ENCODE peak calls at places on chromosomes 16 and 17, in nine cellular contexts. One of them, this sample, is unnamed. For H3K4me1, the result is how much of the 10 kb centered on the place peaks cover.

GRCh38 chr17:6303664-6304063 is 131.3 kb downstream of the AIPL1 start:
- DNase-seq in tibial artery: no peak
- DNase-seq in pancreas: no peak
- DNase-seq in left ventricle myocardium inferior: peak
- DNase-seq in effector memory CD4-positive, alpha-beta T cell: no peak
- DNase-seq in CD8-positive, alpha-beta T cell: no peak
- DNase-seq in A673: peak
- DNase-seq in GM23248: peak
- DNase-seq in mucosa of descending colon: no peak
- DNase-seq in this sample: peak

GRCh38 chr16:75019007-75019406 is 20.2 kb downstream of the ZNRF1 start:
- DNase-seq in tibial artery: no peak
- DNase-seq in pancreas: no peak
- DNase-seq in left ventricle myocardium inferior: no peak
- DNase-seq in effector memory CD4-positive, alpha-beta T cell: no peak
- DNase-seq in CD8-positive, alpha-beta T cell: no peak
- DNase-seq in A673: no peak
- DNase-seq in GM23248: no peak
- DNase-seq in mucosa of descending colon: no peak
- DNase-seq in this sample: no peak

GRCh38 chr17:78344666-78345065 is 15.2 kb downstream of the SOCS3 start:
- DNase-seq in tibial artery: no peak
- DNase-seq in pancreas: no peak
- DNase-seq in left ventricle myocardium inferior: no peak
- DNase-seq in effector memory CD4-positive, alpha-beta T cell: no peak
- DNase-seq in CD8-positive, alpha-beta T cell: no peak
- DNase-seq in A673: no peak
- DNase-seq in GM23248: no peak
- DNase-seq in mucosa of descending colon: no peak
- DNase-seq in this sample: no peak

GRCh38 chr17:7014995-7015586 is 2.7 kb downstream of the RNASEK start:
- DNase-seq in tibial artery: no peak
- DNase-seq in pancreas: peak
- DNase-seq in left ventricle myocardium inferior: no peak
- DNase-seq in effector memory CD4-positive, alpha-beta T cell: peak
- DNase-seq in CD8-positive, alpha-beta T cell: peak
- DNase-seq in A673: peak
- DNase-seq in GM23248: peak
- DNase-seq in mucosa of descending colon: no peak
- DNase-seq in this sample: no peak

GRCh38 chr16:72983241-72983640 is 64.7 kb downstream of the ZFHX3 start:
- DNase-seq in tibial artery: peak
- DNase-seq in pancreas: no peak
- DNase-seq in left ventricle myocardium inferior: no peak
- DNase-seq in effector memory CD4-positive, alpha-beta T cell: no peak
- DNase-seq in CD8-positive, alpha-beta T cell: no peak
- DNase-seq in A673: no peak
- DNase-seq in GM23248: no peak
- DNase-seq in mucosa of descending colon: no peak
- DNase-seq in this sample: no peak

GRCh38 chr17:78318407-78318806 is 41.5 kb downstream of the SOCS3 start:
- DNase-seq in tibial artery: no peak
- DNase-seq in pancreas: no peak
- DNase-seq in left ventricle myocardium inferior: no peak
- DNase-seq in effector memory CD4-positive, alpha-beta T cell: no peak
- DNase-seq in CD8-positive, alpha-beta T cell: no peak
- DNase-seq in A673: no peak
- DNase-seq in GM23248: no peak
- DNase-seq in mucosa of descending colon: no peak
- DNase-seq in this sample: no peak

GRCh38 chr17:57823469-57824401 is 26.1 kb downstream of the MRPS23 start:
- DNase-seq in tibial artery: no peak
- DNase-seq in pancreas: no peak
- DNase-seq in left ventricle myocardium inferior: no peak
- DNase-seq in effector memory CD4-positive, alpha-beta T cell: no peak
- DNase-seq in CD8-positive, alpha-beta T cell: no peak
- DNase-seq in A673: no peak
- DNase-seq in GM23248: peak
- DNase-seq in mucosa of descending colon: no peak
- DNase-seq in this sample: no peak

GRCh38 chr17:18004901-18005305 is 32.2 kb downstream of the DRC3 start:
- DNase-seq in tibial artery: no peak
- DNase-seq in pancreas: no peak
- DNase-seq in left ventricle myocardium inferior: no peak
- DNase-seq in effector memory CD4-positive, alpha-beta T cell: no peak
- DNase-seq in CD8-positive, alpha-beta T cell: no peak
- DNase-seq in A673: no peak
- DNase-seq in GM23248: no peak
- DNase-seq in mucosa of descending colon: no peak
- DNase-seq in this sample: no peak

GRCh38 chr16:20944861-20945390 is 44.4 kb downstream of the LYRM1 start:
- DNase-seq in tibial artery: no peak
- DNase-seq in pancreas: no peak
- DNase-seq in left ventricle myocardium inferior: no peak
- DNase-seq in effector memory CD4-positive, alpha-beta T cell: peak
- DNase-seq in CD8-positive, alpha-beta T cell: no peak
- DNase-seq in A673: peak
- DNase-seq in GM23248: peak
- DNase-seq in mucosa of descending colon: no peak
- DNase-seq in this sample: peak

GRCh38 chr16:3832669-3833068 is 47.8 kb downstream of the CREBBP start:
- DNase-seq in tibial artery: no peak
- DNase-seq in pancreas: no peak
- DNase-seq in left ventricle myocardium inferior: no peak
- DNase-seq in effector memory CD4-positive, alpha-beta T cell: no peak
- DNase-seq in CD8-positive, alpha-beta T cell: no peak
- DNase-seq in A673: no peak
- DNase-seq in GM23248: peak
- DNase-seq in mucosa of descending colon: no peak
- DNase-seq in this sample: no peak

DNA sequence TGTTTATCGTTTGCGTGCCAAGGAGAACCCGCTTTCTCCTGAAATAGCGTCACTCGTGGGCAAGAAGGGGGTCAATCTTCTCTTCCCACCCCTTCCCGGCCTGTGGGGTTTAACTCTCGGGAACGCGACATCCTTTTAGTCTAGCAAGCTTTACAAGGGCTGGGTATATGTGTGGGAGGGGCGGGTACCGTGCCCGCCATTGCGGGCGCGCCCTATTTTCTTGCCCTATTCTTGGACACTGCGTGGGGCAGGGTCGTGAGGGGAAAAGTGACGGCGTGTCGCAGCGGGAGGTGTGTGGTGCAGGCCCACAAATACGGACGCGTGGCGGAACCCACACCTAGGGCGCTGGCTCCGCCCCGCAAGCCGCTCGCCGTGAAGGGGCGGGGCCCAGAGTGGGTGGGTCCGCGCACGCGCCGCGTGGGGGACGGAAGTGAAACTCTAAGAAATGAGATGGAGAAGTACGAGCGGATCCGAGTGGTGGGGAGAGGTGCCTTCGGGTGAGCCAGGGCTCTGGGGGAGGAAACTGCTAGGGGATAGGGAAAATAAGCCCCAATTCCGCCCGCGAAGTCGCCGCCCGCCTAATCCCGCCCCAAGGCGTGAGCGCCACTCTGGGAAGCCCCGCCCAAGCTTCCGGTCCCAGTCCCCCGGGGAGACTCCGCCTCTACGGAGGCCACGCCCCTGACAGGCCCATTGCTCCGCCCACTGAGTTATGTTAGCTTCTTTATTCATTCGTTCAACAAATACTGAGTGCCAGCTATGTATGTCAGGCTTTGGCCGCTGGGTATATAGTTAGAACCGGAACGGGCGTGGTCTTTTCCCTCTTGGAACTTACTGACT is at the start of gene NEK8:
- DNase-seq in tibial artery: peak
- DNase-seq in pancreas: peak
- DNase-seq in left ventricle myocardium inferior: peak
- DNase-seq in effector memory CD4-positive, alpha-beta T cell: peak
- DNase-seq in CD8-positive, alpha-beta T cell: peak
- DNase-seq in A673: peak
- DNase-seq in GM23248: peak
- DNase-seq in mucosa of descending colon: peak
- DNase-seq in this sample: peak
- H3K4me1 ChIP-seq in tibial artery: under half
- H3K4me1 ChIP-seq in pancreas: under half
- H3K4me1 ChIP-seq in left ventricle myocardium inferior: under half
- H3K4me1 ChIP-seq in effector memory CD4-positive, alpha-beta T cell: under half
- H3K4me1 ChIP-seq in CD8-positive, alpha-beta T cell: under half
- H3K4me1 ChIP-seq in A673: under half
- H3K4me1 ChIP-seq in GM23248: under half
- H3K4me1 ChIP-seq in mucosa of descending colon: under half
- H3K4me1 ChIP-seq in this sample: under half

GRCh38 chr16:89605186-89605970 is 8.1 kb upstream of the DPEP1 start:
- DNase-seq in tibial artery: no peak
- DNase-seq in pancreas: no peak
- DNase-seq in left ventricle myocardium inferior: no peak
- DNase-seq in effector memory CD4-positive, alpha-beta T cell: no peak
- DNase-seq in CD8-positive, alpha-beta T cell: no peak
- DNase-seq in A673: no peak
- DNase-seq in GM23248: no peak
- DNase-seq in mucosa of descending colon: no peak
- DNase-seq in this sample: no peak

GRCh38 chr16:89610108-89610453 is 3.4 kb upstream of the DPEP1 start:
- DNase-seq in tibial artery: no peak
- DNase-seq in pancreas: no peak
- DNase-seq in left ventricle myocardium inferior: no peak
- DNase-seq in effector memory CD4-positive, alpha-beta T cell: no peak
- DNase-seq in CD8-positive, alpha-beta T cell: no peak
- DNase-seq in A673: no peak
- DNase-seq in GM23248: no peak
- DNase-seq in mucosa of descending colon: no peak
- DNase-seq in this sample: no peak

GRCh38 chr16:89606006-89606405 is 7.4 kb upstream of the DPEP1 start:
- DNase-seq in tibial artery: no peak
- DNase-seq in pancreas: no peak
- DNase-seq in left ventricle myocardium inferior: no peak
- DNase-seq in effector memory CD4-positive, alpha-beta T cell: no peak
- DNase-seq in CD8-positive, alpha-beta T cell: no peak
- DNase-seq in A673: no peak
- DNase-seq in GM23248: no peak
- DNase-seq in mucosa of descending colon: no peak
- DNase-seq in this sample: no peak

GRCh38 chr16:89607453-89607852 is 6.0 kb upstream of the DPEP1 start:
- DNase-seq in tibial artery: no peak
- DNase-seq in pancreas: no peak
- DNase-seq in left ventricle myocardium inferior: no peak
- DNase-seq in effector memory CD4-positive, alpha-beta T cell: no peak
- DNase-seq in CD8-positive, alpha-beta T cell: no peak
- DNase-seq in A673: no peak
- DNase-seq in GM23248: no peak
- DNase-seq in mucosa of descending colon: no peak
- DNase-seq in this sample: no peak

DNA sequence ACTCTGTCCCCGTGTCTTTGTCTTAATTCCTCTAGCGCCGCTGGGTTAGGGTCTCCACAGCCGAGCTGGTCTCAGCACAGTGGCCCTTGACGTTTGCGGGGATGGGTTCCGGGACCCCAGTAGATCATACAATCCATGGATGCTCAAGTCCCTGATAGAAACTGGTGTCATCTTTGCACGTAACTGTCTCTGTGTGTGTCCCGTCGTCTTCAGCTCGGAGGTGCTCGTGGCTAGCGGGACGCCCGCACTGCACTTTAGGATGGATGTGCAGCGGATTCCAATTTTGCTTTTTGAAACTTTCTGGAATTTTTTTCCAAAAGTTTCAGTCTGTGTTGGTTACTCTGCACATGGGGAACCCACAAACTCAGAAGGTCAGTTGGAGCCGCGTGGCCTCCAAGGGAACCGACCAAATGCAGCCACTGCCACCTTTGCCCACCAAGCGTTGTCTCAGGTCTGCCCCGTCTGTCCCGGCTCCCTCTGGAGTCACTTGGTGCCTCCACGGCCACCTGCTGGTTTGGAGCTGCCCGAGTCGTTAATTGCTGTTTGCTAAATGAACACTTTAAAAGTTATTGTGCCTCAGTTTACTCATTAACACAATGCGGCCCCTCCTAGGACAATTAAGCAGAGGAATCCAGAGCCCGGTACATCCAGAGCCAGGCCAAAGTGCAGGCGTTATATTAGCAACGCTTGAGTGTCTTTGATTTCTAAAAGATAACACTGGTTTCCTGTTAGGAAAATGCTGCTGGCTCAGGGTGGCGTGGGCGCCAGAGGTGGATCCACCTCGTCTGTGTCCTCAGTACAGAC is 5.3 kb upstream of the DPEP1 start:
- DNase-seq in tibial artery: no peak
- DNase-seq in pancreas: no peak
- DNase-seq in left ventricle myocardium inferior: no peak
- DNase-seq in effector memory CD4-positive, alpha-beta T cell: no peak
- DNase-seq in CD8-positive, alpha-beta T cell: no peak
- DNase-seq in A673: no peak
- DNase-seq in GM23248: no peak
- DNase-seq in mucosa of descending colon: no peak
- DNase-seq in this sample: no peak
- H3K4me3 ChIP-seq in tibial artery: no peak
- H3K4me3 ChIP-seq in pancreas: no peak
- H3K4me3 ChIP-seq in left ventricle myocardium inferior: no peak
- H3K4me3 ChIP-seq in effector memory CD4-positive, alpha-beta T cell: no peak
- H3K4me3 ChIP-seq in CD8-positive, alpha-beta T cell: no peak
- H3K4me3 ChIP-seq in A673: no peak
- H3K4me3 ChIP-seq in GM23248: no peak
- H3K4me3 ChIP-seq in mucosa of descending colon: no peak
- H3K4me3 ChIP-seq in this sample: no peak

DNA sequence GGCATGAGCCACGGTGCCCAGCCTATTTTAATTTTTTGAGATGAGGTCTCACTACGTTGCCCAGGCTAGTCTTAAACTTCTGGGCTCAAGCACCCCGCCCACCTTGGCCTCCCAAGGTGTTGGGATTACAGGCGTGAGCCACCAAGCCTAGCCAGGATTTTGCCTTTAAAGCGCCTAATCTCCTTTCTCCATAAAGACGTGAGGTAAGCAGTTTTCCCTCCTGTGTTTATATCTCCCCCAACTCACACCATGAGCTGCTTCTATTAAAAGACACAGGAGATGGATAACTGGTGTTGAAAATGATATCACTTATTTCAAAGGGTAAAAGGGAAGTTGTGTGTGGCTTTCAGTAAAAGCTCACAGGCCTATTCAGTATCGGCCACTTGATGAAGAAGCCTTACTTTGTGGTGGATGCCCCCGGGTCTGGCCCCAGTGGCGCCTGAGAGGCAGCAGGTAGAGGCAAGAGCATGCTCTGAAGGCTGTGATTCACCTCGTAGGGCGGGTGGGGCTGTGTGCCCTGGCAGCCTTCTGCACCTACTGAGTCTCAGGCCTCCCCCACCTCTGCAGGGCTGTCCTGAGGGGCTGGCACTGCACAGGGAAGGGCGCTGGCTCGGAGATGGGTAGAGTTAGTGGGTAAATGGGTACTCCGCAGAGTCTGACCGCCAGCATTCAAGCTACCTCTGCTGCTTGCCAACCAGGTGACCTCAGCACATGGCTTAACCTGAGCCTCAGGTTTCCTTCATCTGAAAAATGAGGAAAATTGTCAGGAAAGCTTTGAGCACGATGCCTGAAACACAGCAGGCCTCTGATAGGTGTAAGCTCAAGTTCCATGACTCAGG is 146.8 kb downstream of the CLEC16A start:
- DNase-seq in tibial artery: no peak
- DNase-seq in pancreas: no peak
- DNase-seq in left ventricle myocardium inferior: no peak
- DNase-seq in effector memory CD4-positive, alpha-beta T cell: no peak
- DNase-seq in CD8-positive, alpha-beta T cell: no peak
- DNase-seq in A673: no peak
- DNase-seq in GM23248: no peak
- DNase-seq in mucosa of descending colon: no peak
- DNase-seq in this sample: no peak
- H3K4me1 ChIP-seq in tibial artery: under half
- H3K4me1 ChIP-seq in pancreas: under half
- H3K4me1 ChIP-seq in left ventricle myocardium inferior: under half
- H3K4me1 ChIP-seq in effector memory CD4-positive, alpha-beta T cell: under half
- H3K4me1 ChIP-seq in CD8-positive, alpha-beta T cell: under half
- H3K4me1 ChIP-seq in A673: under half
- H3K4me1 ChIP-seq in GM23248: under half
- H3K4me1 ChIP-seq in mucosa of descending colon: under half
- H3K4me1 ChIP-seq in this sample: under half

GRCh38 chr16:84228321-84228838 is 11.4 kb downstream of the KCNG4 start:
- DNase-seq in tibial artery: peak
- DNase-seq in pancreas: peak
- DNase-seq in left ventricle myocardium inferior: peak
- DNase-seq in effector memory CD4-positive, alpha-beta T cell: no peak
- DNase-seq in CD8-positive, alpha-beta T cell: no peak
- DNase-seq in A673: no peak
- DNase-seq in GM23248: peak
- DNase-seq in mucosa of descending colon: peak
- DNase-seq in this sample: peak
- H3K4me3 ChIP-seq in tibial artery: peak
- H3K4me3 ChIP-seq in pancreas: no peak
- H3K4me3 ChIP-seq in left ventricle myocardium inferior: peak
- H3K4me3 ChIP-seq in effector memory CD4-positive, alpha-beta T cell: no peak
- H3K4me3 ChIP-seq in CD8-positive, alpha-beta T cell: no peak
- H3K4me3 ChIP-seq in A673: no peak
- H3K4me3 ChIP-seq in GM23248: peak
- H3K4me3 ChIP-seq in mucosa of descending colon: no peak
- H3K4me3 ChIP-seq in this sample: peak